ENCODE peak calls at places on chromosomes 7 and 10, in five cellular contexts. N is left ventricle myocardium inferior, D is lower lobe of right lung, O is SK-N-SH, U is hepatocyte. W is an unnamed sample.

GRCh38 chr7:167976-168791 is 24.2 kb upstream of the FAM20C start:
- DNase-seq in N (no peak), D (peak; percentile 38), U (no peak), O (no peak), W (no peak)

GRCh38 chr10:374354-374753 is 239.1 kb downstream of the ZMYND11 start:
- DNase-seq in U (no peak), O (peak; percentile 53), N (no peak), D (no peak), W (no peak)

GRCh38 chr10:86100581-86101061 is 266.0 kb downstream of the GRID1 start:
- DNase-seq in D (no peak), U (peak; percentile 42), N (no peak), O (peak; percentile 58), W (peak; percentile 72)

GRCh38 chr7:123120286-123120685 is 79.5 kb downstream of the SLC13A1 start:
- DNase-seq in O (no peak), U (no peak), N (no peak), D (no peak), W (no peak)

GRCh38 chr10:59240581-59241183 is 64.2 kb downstream of the PHYHIPL start:
- DNase-seq in O (peak; percentile 23), D (no peak), U (peak; percentile 55), N (no peak), W (peak; percentile 7)

GRCh38 chr10:71882813-71883746 is 32.0 kb upstream of the PSAP start:
- DNase-seq in U (no peak), N (no peak), D (no peak), O (no peak), W (no peak)

GRCh38 chr10:106711313-106711906 is 453.1 kb downstream of the SORCS1 start:
- DNase-seq in N (peak; percentile 32), D (peak; percentile 64), O (peak; percentile 46), U (peak; percentile 65), W (peak; percentile 66)

GRCh38 chr10:99555371-99556224 is 22.9 kb downstream of the NKX2-3 start:
- DNase-seq in U (no peak), O (no peak), N (no peak), D (no peak), W (no peak)

GRCh38 chr10:86711957-86712708 is 43.8 kb downstream of the LDB3 start:
- DNase-seq in D (no peak), O (peak; percentile 88), U (no peak), N (no peak), W (peak; percentile 91)

GRCh38 chr10:133335238-133336122 is 1.2 kb downstream of the CALY start:
- DNase-seq in N (peak; percentile 54), O (peak; percentile 67), D (peak; percentile 58), U (peak; percentile 82), W (peak; percentile 92)

GRCh38 chr7:118606632-118607031 is 382.1 kb downstream of the ANKRD7 start:
- DNase-seq in D (no peak), O (no peak), U (no peak), N (no peak), W (no peak)

GRCh38 chr7:42217053-42217452 is 20.0 kb downstream of the GLI3 start:
- DNase-seq in D (no peak), U (no peak), O (no peak), N (no peak), W (no peak)

GRCh38 chr7:80047856-80048459 is 86.7 kb upstream of the GNAI1 start:
- DNase-seq in D (no peak), O (peak; percentile 39), U (no peak), N (no peak), W (no peak)

GRCh38 chr10:72567884-72568283 is 58.0 kb downstream of the MICU1 start:
- DNase-seq in U (no peak), D (no peak), N (no peak), O (peak; percentile 33), W (peak; percentile 43)

GRCh38 chr10:67861750-67862460 is 22.6 kb upstream of the SIRT1 start:
- DNase-seq in U (no peak), O (no peak), D (no peak), N (no peak), W (peak; percentile 61)

GRCh38 chr10:29590598-29591415 is 44.0 kb downstream of the SVIL start:
- DNase-seq in N (no peak), U (peak; percentile 58), O (peak; percentile 53), D (no peak), W (peak; percentile 49)

GRCh38 chr7:1693419-1693990 is 23.4 kb downstream of the ELFN1 start:
- DNase-seq in U (no peak), D (peak; percentile 41), N (peak; percentile 12), O (peak; percentile 34), W (peak; percentile 51)

GRCh38 chr10:110861476-110861875 is 10.3 kb upstream of the PDCD4 start:
- DNase-seq in O (no peak), D (no peak), N (no peak), U (no peak), W (no peak)

GRCh38 chr10:86964847-86965190 is 3.5 kb upstream of the ADIRF start:
- DNase-seq in N (no peak), O (no peak), U (no peak), D (no peak), W (peak; percentile 29)

GRCh38 chr10:22699976-22700375 is 14.4 kb downstream of the PIP4K2A start:
- DNase-seq in O (no peak), D (no peak), U (peak; percentile 21), N (no peak), W (no peak)

GRCh38 chr7:146115665-146116451 is 743 bp upstream of the CNTNAP2 start:
- DNase-seq in O (peak; percentile 86), N (peak; percentile 61), D (peak; percentile 52), U (peak; percentile 86), W (peak; percentile 88)

GRCh38 chr7:11557627-11558026 is 274.4 kb downstream of the THSD7A start:
- DNase-seq in U (peak; percentile 71), N (no peak), O (no peak), D (no peak), W (peak; percentile 65)

GRCh38 chr10:10661176-10661575 is 356.5 kb upstream of the CELF2 start:
- DNase-seq in N (no peak), D (no peak), O (no peak), U (no peak), W (no peak)

GRCh38 chr10:125962200-125962599 is 65.8 kb downstream of the FANK1 start:
- DNase-seq in U (no peak), O (no peak), N (no peak), D (no peak), W (no peak)

GRCh38 chr10:95236068-95236903 is 42.2 kb downstream of the ACSM6 start:
- DNase-seq in N (no peak), D (no peak), O (no peak), U (no peak), W (no peak)

GRCh38 chr10:44186150-44186549 is 198.7 kb downstream of the CXCL12 start:
- DNase-seq in O (no peak), N (no peak), D (no peak), U (no peak), W (no peak)

GRCh38 chr7:103796296-103796962 is 193.0 kb downstream of the RELN start:
- DNase-seq in D (no peak), O (no peak), N (no peak), U (no peak), W (no peak)

GRCh38 chr7:20075992-20076813 is 141.0 kb downstream of the MACC1 start:
- DNase-seq in O (no peak), U (no peak), D (no peak), N (no peak), W (no peak)

DNA sequence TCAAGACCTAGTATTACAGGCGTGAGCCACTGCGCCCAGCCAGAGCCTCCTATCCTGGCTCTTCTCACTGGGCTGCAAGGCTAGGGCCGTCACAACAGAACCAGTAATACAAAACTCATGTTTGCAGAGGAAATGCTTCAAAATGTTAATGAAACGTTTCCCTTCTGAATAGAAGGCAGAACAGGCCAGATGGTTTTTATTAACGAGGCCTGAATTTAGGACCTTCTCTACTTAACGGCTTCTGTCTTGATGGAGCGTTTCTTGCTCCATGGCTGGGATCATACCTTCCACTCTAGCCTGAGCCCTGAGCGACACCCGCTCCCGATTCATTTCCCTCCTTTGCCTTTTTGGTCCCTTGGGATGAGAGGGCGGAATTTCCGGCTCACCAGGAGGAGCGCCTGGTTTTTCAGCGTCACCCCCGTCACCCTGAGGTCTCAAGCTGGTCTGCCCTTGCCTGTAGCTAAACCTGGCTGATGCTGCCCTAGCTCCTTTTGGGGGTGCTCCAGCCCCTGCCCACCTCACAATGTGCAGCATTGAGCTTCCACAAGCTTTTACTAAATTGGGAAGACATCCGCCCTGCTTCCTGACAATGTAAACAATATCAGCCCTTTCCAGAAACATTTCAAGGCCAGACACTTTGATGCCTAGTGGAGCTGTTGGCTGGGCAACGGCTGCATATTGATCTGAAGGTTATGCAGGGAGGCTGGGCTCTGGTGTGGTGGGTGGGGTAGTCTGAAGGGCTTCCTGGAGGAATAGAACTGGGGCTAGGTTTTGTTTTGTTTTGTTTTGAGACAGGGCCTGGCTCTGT is 5.2 kb downstream of the CLIP2 start:
- DNase-seq in U (no peak), D (no peak), N (peak; percentile 28), O (peak; percentile 79), W (peak; percentile 56)
- H3K4me3 ChIP-seq in U (no peak overlapping the region), D (peak overlapping the region; percentile 3), N (peak overlapping the region; percentile 41), O (no peak overlapping the region), W (no peak overlapping the region)

GRCh38 chr7:97025983-97026704 is 1.5 kb upstream of the DLX5 start:
- DNase-seq in N (no peak), O (no peak), U (no peak), D (no peak), W (peak; percentile 46)

GRCh38 chr7:97022451-97023306 is 2.0 kb downstream of the DLX5 start:
- DNase-seq in D (no peak), N (no peak), O (peak; percentile 52), U (no peak), W (peak; percentile 59)

GRCh38 chr7:97024209-97025129 is at the start of gene DLX5:
- DNase-seq in D (no peak), N (no peak), U (peak; percentile 73), O (peak; percentile 84), W (peak; percentile 86)

GRCh38 chr7:97026705-97027426 is 2.2 kb upstream of the DLX5 start:
- DNase-seq in N (no peak), O (no peak), D (no peak), U (no peak), W (no peak)

GRCh38 chr7:97025130-97025499 is 484 bp upstream of the DLX5 start:
- DNase-seq in N (no peak), U (no peak), O (no peak), D (no peak), W (peak; percentile 54)
- H3K27me3 ChIP-seq in N (peaks cover 100% of the 10 kb centered on the region), U (peaks cover 75% of the 10 kb centered on the region), O (peaks cover 22% of the 10 kb centered on the region), D (peaks cover 83% of the 10 kb centered on the region), W (peaks cover 77% of the 10 kb centered on the region)

GRCh38 chr7:54981913-54982312 is 36.9 kb upstream of the EGFR start:
- DNase-seq in D (no peak), O (no peak), U (no peak), N (no peak), W (no peak)
- H3K36me3 ChIP-seq in D (no peaks in the 10 kb centered on the region), O (no peaks in the 10 kb centered on the region), U (no peaks in the 10 kb centered on the region), N (no peaks in the 10 kb centered on the region), W (no peaks in the 10 kb centered on the region)

DNA sequence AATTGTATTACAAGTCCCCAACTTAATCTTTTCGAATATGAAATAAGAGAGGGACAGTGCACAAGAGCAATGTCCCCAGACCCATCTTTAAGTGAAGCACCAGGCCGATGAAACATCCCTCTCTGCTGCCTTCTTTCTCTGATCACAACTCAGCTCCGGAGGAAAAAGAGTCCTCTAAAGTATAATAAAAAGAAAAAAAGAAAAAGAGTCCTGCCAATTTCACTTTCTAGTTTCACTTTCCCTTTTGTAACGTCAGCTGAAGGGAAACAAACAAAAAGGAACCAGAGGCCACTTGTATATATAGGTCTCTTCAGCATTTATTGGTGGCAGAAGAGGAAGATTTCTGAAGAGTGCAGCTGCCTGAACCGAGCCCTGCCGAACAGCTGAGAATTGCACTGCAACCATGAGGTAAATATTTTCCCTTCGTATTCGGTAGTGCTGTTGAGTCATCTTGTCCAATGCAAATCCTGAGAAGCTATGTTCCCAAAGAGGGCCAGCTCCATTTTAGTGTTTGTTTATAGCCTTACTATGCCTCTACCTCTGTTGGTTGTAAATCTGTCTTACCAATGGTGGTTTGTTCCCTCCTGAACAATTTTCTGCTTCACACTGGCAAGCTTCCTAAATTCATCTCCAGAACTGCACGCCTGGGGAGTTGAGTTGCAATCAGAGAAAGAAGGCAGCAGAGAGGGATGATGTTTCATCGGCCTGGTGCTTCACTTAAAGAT is at the start of gene IFIT2:
- DNase-seq in D (no peak), U (peak; percentile 59), N (peak; percentile 29), O (no peak), W (no peak)
- H3K4me3 ChIP-seq in D (peak within 1 kb of the TSS; percentile 66), U (peak within 1 kb of the TSS; percentile 1), N (peak within 1 kb of the TSS; percentile 68), O (peak within 1 kb of the TSS; percentile 45), W (no peak within 1 kb of the TSS)

W was measured in H7.